ENCODE peak calls at places on chromosomes 7 and 10, in six cellular contexts. W is adrenal gland; K is stimulated activated naive CD4-positive, alpha-beta T cell; X is myocyte; G is stimulated activated CD4-positive, alpha-beta T cell treated with anti-CD3 and anti-CD28 coated beads, Interleukin-4, amount 100 ng/mL, for 4 hours; Y is hypothalamus. D is an unnamed sample.

GRCh38 chr7:70316745-70317144 is 718.5 kb downstream of the AUTS2 start:
- DNase-seq in W (no peak), K (peak), Y (no peak), X (no peak), G (no peak), D (no peak)

GRCh38 chr7:142864980-142865747 is 10.3 kb downstream of the EPHB6 start:
- DNase-seq in W (no peak), K (no peak), Y (no peak), X (no peak), G (no peak), D (no peak)

GRCh38 chr10:9379183-9379582 is 1324.7 kb downstream of the GATA3 start:
- DNase-seq in W (no peak), Y (no peak), X (no peak), G (no peak), K (no peak), D (no peak)

GRCh38 chr10:96450514-96451207 is 63.1 kb downstream of the TLL2 start:
- DNase-seq in W (no peak), G (no peak), Y (no peak), X (no peak), K (no peak), D (no peak)

GRCh38 chr7:47046949-47047348 is 535.0 kb downstream of the TNS3 start:
- DNase-seq in W (no peak), K (no peak), X (no peak), G (no peak), Y (no peak), D (no peak)

GRCh38 chr10:88238515-88238914 is 344.6 kb downstream of the RNLS start:
- DNase-seq in G (no peak), K (no peak), X (no peak), Y (no peak), W (no peak), D (no peak)

GRCh38 chr7:50994753-50995319 is 212.1 kb upstream of the GRB10 start:
- DNase-seq in G (no peak), W (no peak), X (no peak), K (no peak), Y (no peak), D (no peak)

GRCh38 chr10:30534465-30535144 is 94.9 kb downstream of the LYZL2 start:
- DNase-seq in W (peak), X (peak), Y (peak), G (peak), K (peak), D (peak)

GRCh38 chr7:2663121-2663886 is 24.7 kb upstream of the AMZ1 start:
- DNase-seq in G (no peak), Y (no peak), K (no peak), X (no peak), W (peak), D (no peak)

GRCh38 chr7:39603931-39604330 is 19.4 kb upstream of the RALA start:
- DNase-seq in Y (no peak), G (no peak), W (no peak), K (no peak), X (no peak), D (no peak)

GRCh38 chr7:17902599-17902998 is 37.7 kb downstream of the SNX13 start:
- DNase-seq in K (no peak), Y (no peak), X (no peak), W (no peak), G (no peak), D (no peak)

GRCh38 chr10:52451817-52452216 is 137.7 kb downstream of the DKK1 start:
- DNase-seq in W (no peak), G (no peak), X (no peak), K (no peak), Y (no peak), D (no peak)

GRCh38 chr10:48205918-48206317 is 68.6 kb downstream of the FRMPD2 start:
- DNase-seq in K (no peak), X (no peak), G (no peak), Y (no peak), W (peak), D (no peak)

GRCh38 chr10:86266446-86267242 is 100.0 kb downstream of the GRID1 start:
- DNase-seq in W (peak), X (no peak), G (no peak), Y (no peak), K (no peak), D (no peak)

GRCh38 chr10:117075064-117075463 is 63.0 kb downstream of the VAX1 start:
- DNase-seq in G (no peak), Y (no peak), W (no peak), K (no peak), X (peak), D (no peak)

GRCh38 chr7:129433823-129434171 is 435 bp upstream of the STRIP2 start:
- DNase-seq in G (no peak), W (no peak), Y (no peak), K (no peak), X (no peak), D (no peak)

GRCh38 chr10:13728898-13729535 is 142.3 kb downstream of the PRPF18 start:
- DNase-seq in Y (no peak), X (no peak), G (no peak), K (no peak), W (no peak), D (no peak)

GRCh38 chr7:136938476-136938875 is 70.0 kb downstream of the CHRM2 start:
- DNase-seq in K (no peak), X (no peak), Y (no peak), G (no peak), W (no peak), D (no peak)

GRCh38 chr10:70695241-70696030 is 23.1 kb downstream of the ADAMTS14 start:
- DNase-seq in X (no peak), W (no peak), Y (no peak), G (no peak), K (no peak), D (no peak)

GRCh38 chr7:155003215-155003999 is 483 bp upstream of the PAXIP1 start:
- DNase-seq in G (peak), W (peak), Y (peak), X (peak), K (peak), D (peak)

GRCh38 chr10:68756766-68757165 is 35.7 kb downstream of the CCAR1 start:
- DNase-seq in G (no peak), K (no peak), Y (no peak), W (no peak), X (no peak), D (no peak)

GRCh38 chr10:24027107-24027506 is 181.8 kb upstream of the KIAA1217 start:
- DNase-seq in Y (no peak), W (no peak), K (no peak), G (no peak), X (no peak), D (no peak)

GRCh38 chr7:23473848-23474097 is 3.5 kb upstream of the IGF2BP3 start:
- DNase-seq in Y (no peak), W (no peak), X (no peak), K (no peak), G (no peak), D (no peak)

GRCh38 chr10:6128591-6129383 is 40.0 kb downstream of the RBM17 start:
- DNase-seq in K (no peak), G (no peak), Y (no peak), W (peak), X (peak), D (no peak)

GRCh38 chr10:36450385-36450784 is 675.0 kb upstream of the ANKRD30A start:
- DNase-seq in W (no peak), G (no peak), K (no peak), X (peak), Y (no peak), D (no peak)

GRCh38 chr10:48774416-48775205 is 89.9 kb downstream of the WDFY4 start:
- DNase-seq in G (no peak), X (no peak), W (no peak), K (no peak), Y (no peak), D (no peak)

GRCh38 chr10:8416192-8416701 is 361.8 kb downstream of the GATA3 start:
- DNase-seq in K (no peak), W (no peak), Y (no peak), G (no peak), X (no peak), D (no peak)

GRCh38 chr10:85311599-85312337 is 983.4 kb downstream of the CCSER2 start:
- DNase-seq in Y (no peak), X (no peak), K (no peak), W (no peak), G (no peak), D (no peak)

GRCh38 chr7:33495207-33495606 is 365.8 kb downstream of the BBS9 start:
- DNase-seq in X (peak), Y (no peak), W (no peak), G (no peak), K (no peak), D (no peak)

D was measured in activated T-cell treated with anti-CD3 and anti-CD28 coated beads for 24 hours.